ENCODE peak calls at places on chromosomes 5 and 9, in four cellular contexts. One of them, this sample, is unnamed.

GRCh38 chr5:55821731-55822512 is 29.2 kb upstream of the IL31RA start:
- DNase-seq in ovary: no peak
- DNase-seq in stomach: peak; percentile 35
- DNase-seq in tibial nerve: no peak
- DNase-seq in this sample: no peak

GRCh38 chr5:126471875-126472537 is 48.8 kb downstream of the GRAMD2B start:
- DNase-seq in ovary: no peak
- DNase-seq in tibial nerve: no peak
- DNase-seq in stomach: no peak
- DNase-seq in this sample: no peak

GRCh38 chr9:97220894-97221477 is 86.5 kb upstream of the CCDC180 start:
- DNase-seq in tibial nerve: no peak
- DNase-seq in stomach: no peak
- DNase-seq in ovary: no peak
- DNase-seq in this sample: no peak

GRCh38 chr5:173693670-173694069 is 77.2 kb upstream of the BOD1 start:
- DNase-seq in stomach: peak; percentile 55
- DNase-seq in tibial nerve: no peak
- DNase-seq in ovary: no peak
- DNase-seq in this sample: no peak

GRCh38 chr9:93127395-93127911 is 6.6 kb downstream of the NINJ1 start:
- DNase-seq in stomach: no peak
- DNase-seq in ovary: no peak
- DNase-seq in tibial nerve: peak; percentile 9
- DNase-seq in this sample: peak; percentile 72

GRCh38 chr9:2466703-2467102 is 154.9 kb upstream of the VLDLR start:
- DNase-seq in tibial nerve: no peak
- DNase-seq in ovary: no peak
- DNase-seq in stomach: no peak
- DNase-seq in this sample: no peak

GRCh38 chr9:16367605-16368424 is 502.7 kb downstream of the BNC2 start:
- DNase-seq in stomach: no peak
- DNase-seq in ovary: no peak
- DNase-seq in tibial nerve: no peak
- DNase-seq in this sample: no peak

GRCh38 chr5:37776826-37777225 is 63.0 kb downstream of the GDNF start:
- DNase-seq in ovary: no peak
- DNase-seq in stomach: no peak
- DNase-seq in tibial nerve: no peak
- DNase-seq in this sample: peak; percentile 90

GRCh38 chr5:69189162-69190086 is at the start of gene CENPH:
- DNase-seq in ovary: peak; percentile 92
- DNase-seq in tibial nerve: peak; percentile 72
- DNase-seq in stomach: peak; percentile 88
- DNase-seq in this sample: peak; percentile 93

GRCh38 chr5:146027746-146028145 is 77.6 kb downstream of the PLAC8L1 start:
- DNase-seq in stomach: peak; percentile 71
- DNase-seq in tibial nerve: no peak
- DNase-seq in ovary: no peak
- DNase-seq in this sample: no peak

GRCh38 chr5:180121799-180122198 is 50.2 kb upstream of the RNF130 start:
- DNase-seq in tibial nerve: no peak
- DNase-seq in stomach: no peak
- DNase-seq in ovary: no peak
- DNase-seq in this sample: no peak

GRCh38 chr9:127953768-127954505 is 16.3 kb upstream of the DPM2 start:
- DNase-seq in stomach: no peak
- DNase-seq in ovary: no peak
- DNase-seq in tibial nerve: no peak
- DNase-seq in this sample: no peak

GRCh38 chr9:92405770-92406169 is 1.4 kb upstream of the OGN start:
- DNase-seq in stomach: no peak
- DNase-seq in tibial nerve: no peak
- DNase-seq in ovary: no peak
- DNase-seq in this sample: no peak

GRCh38 chr9:91082709-91083108 is 279.0 kb downstream of the AUH start:
- DNase-seq in tibial nerve: no peak
- DNase-seq in stomach: no peak
- DNase-seq in ovary: no peak
- DNase-seq in this sample: no peak

GRCh38 chr9:123349691-123350480 is 6.1 kb upstream of the CRB2 start:
- DNase-seq in stomach: peak; percentile 47
- DNase-seq in tibial nerve: no peak
- DNase-seq in ovary: peak; percentile 52
- DNase-seq in this sample: no peak

GRCh38 chr9:28921857-28922500 is 1348.7 kb upstream of the C9orf72 start:
- DNase-seq in tibial nerve: no peak
- DNase-seq in ovary: no peak
- DNase-seq in stomach: no peak
- DNase-seq in this sample: no peak

GRCh38 chr9:123048748-123049147 is 15.3 kb downstream of the GPR21 start:
- DNase-seq in ovary: no peak
- DNase-seq in stomach: no peak
- DNase-seq in tibial nerve: no peak
- DNase-seq in this sample: no peak

GRCh38 chr5:173823721-173824567 is 64.2 kb upstream of the CPEB4 start:
- DNase-seq in tibial nerve: no peak
- DNase-seq in stomach: peak; percentile 64
- DNase-seq in ovary: peak; percentile 23
- DNase-seq in this sample: no peak

GRCh38 chr9:133821606-133822438 is 83.7 kb upstream of the SARDH start:
- DNase-seq in ovary: no peak
- DNase-seq in tibial nerve: no peak
- DNase-seq in stomach: no peak
- DNase-seq in this sample: no peak

GRCh38 chr5:154465169-154465568 is 12.9 kb downstream of the HAND1 start:
- DNase-seq in stomach: no peak
- DNase-seq in ovary: no peak
- DNase-seq in tibial nerve: no peak
- DNase-seq in this sample: no peak

GRCh38 chr5:135203593-135204036 is 169.6 kb upstream of the PITX1 start:
- DNase-seq in stomach: no peak
- DNase-seq in tibial nerve: no peak
- DNase-seq in ovary: no peak
- DNase-seq in this sample: no peak

GRCh38 chr9:98045234-98046160 is 11.0 kb upstream of the NANS start:
- DNase-seq in tibial nerve: no peak
- DNase-seq in stomach: no peak
- DNase-seq in ovary: no peak
- DNase-seq in this sample: no peak

GRCh38 chr5:170337055-170337454 is 39.5 kb upstream of the LCP2 start:
- DNase-seq in stomach: no peak
- DNase-seq in ovary: no peak
- DNase-seq in tibial nerve: no peak
- DNase-seq in this sample: no peak

GRCh38 chr5:124252094-124252750 is 494.2 kb downstream of the ZNF608 start:
- DNase-seq in ovary: no peak
- DNase-seq in stomach: no peak
- DNase-seq in tibial nerve: no peak
- DNase-seq in this sample: no peak

GRCh38 chr9:129737479-129738269 is 15.2 kb downstream of the PTGES start:
- DNase-seq in tibial nerve: peak; percentile 80
- DNase-seq in ovary: peak; percentile 87
- DNase-seq in stomach: peak; percentile 92
- DNase-seq in this sample: peak; percentile 92
- H3K27ac ChIP-seq in tibial nerve: no peak overlapping the region
- H3K27ac ChIP-seq in ovary: peak overlapping the region; percentile 44
- H3K27ac ChIP-seq in stomach: peak overlapping the region; percentile 72
- H3K27ac ChIP-seq in this sample: peak overlapping the region; percentile 76

GRCh38 chr5:9263656-9264055 is 282.2 kb downstream of the SEMA5A start:
- DNase-seq in tibial nerve: no peak
- DNase-seq in ovary: no peak
- DNase-seq in stomach: no peak
- DNase-seq in this sample: no peak
- TF ChIP-seq EP300 in tibial nerve: no peak
- TF ChIP-seq EP300 in ovary: no peak
- TF ChIP-seq EP300 in stomach: no peak
- TF ChIP-seq EP300 in this sample: no peak

GRCh38 chr5:132087661-132088060 is 14.1 kb downstream of the CSF2 start:
- DNase-seq in stomach: no peak
- DNase-seq in tibial nerve: no peak
- DNase-seq in ovary: no peak
- DNase-seq in this sample: peak; percentile 36

GRCh38 chr5:132087176-132087575 is 13.6 kb downstream of the CSF2 start:
- DNase-seq in stomach: no peak
- DNase-seq in ovary: no peak
- DNase-seq in tibial nerve: no peak
- DNase-seq in this sample: no peak

GRCh38 chr5:132089363-132089762 is 15.8 kb downstream of the CSF2 start:
- DNase-seq in stomach: no peak
- DNase-seq in tibial nerve: no peak
- DNase-seq in ovary: no peak
- DNase-seq in this sample: no peak

GRCh38 chr5:132093310-132093709 is 19.7 kb downstream of the CSF2 start:
- DNase-seq in stomach: no peak
- DNase-seq in tibial nerve: no peak
- DNase-seq in ovary: no peak
- DNase-seq in this sample: no peak

DNA sequence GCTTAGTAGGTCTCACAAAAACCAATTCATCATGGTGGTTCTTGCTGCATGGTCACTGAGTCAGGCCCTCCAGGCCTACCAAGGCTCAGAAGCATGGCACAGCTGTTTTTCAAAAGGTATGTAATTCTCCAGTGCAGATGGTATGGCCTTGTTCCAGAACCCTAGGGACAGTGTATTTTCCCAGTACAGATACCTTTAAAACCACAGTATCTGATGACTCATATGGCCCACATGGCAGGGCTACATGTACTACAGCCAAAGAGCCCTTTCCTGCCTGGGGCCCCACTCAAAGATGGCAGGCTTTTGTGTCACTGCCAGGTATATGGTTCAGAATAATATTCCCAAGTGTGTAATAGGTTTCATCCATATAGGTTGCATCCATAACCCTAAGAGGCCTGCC is 16.5 kb downstream of the CSF2 start:
- DNase-seq in ovary: no peak
- DNase-seq in stomach: no peak
- DNase-seq in tibial nerve: no peak
- DNase-seq in this sample: no peak
- H3K27ac ChIP-seq in ovary: no peak overlapping the region
- H3K27ac ChIP-seq in stomach: no peak overlapping the region
- H3K27ac ChIP-seq in tibial nerve: no peak overlapping the region
- H3K27ac ChIP-seq in this sample: no peak overlapping the region

DNA sequence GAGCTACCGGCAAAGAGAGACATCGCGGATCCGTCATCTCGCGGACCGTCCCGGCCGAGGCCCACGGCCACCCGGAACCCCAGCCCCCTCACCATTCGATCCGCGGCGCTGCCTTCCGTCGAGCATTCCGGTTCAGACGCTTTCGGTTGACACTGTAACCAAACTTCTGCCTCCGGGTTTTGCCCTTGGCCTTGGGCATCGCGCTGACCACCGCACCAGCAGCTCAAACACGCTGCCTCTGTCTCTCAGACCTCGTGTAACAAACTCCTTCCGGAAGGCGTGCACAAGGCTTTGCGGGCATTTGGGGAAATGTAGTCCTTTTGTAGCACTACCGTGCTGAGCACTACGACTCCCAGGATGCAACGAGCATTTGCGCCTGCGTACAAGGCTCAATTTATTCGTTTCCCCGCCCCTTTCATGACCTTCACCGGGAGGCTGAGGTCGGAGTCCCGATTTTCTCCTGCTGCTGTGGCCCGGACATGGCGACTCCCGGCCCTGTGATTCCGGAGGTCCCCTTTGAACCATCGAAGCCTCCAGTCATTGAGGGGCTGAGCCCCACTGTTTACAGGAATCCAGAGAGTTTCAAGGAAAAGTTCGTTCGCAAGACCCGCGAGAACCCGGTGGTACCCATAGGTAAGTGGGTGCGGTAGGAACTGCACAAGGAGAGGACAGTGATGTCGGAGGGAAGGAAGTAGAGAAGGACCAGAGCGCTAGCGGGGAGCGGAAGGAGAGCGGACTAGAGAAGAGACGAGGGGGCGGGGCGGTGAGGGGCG is at the start of the genes HIGD2A and NOP16:
- DNase-seq in tibial nerve: peak; percentile 99
- DNase-seq in ovary: peak; percentile 100
- DNase-seq in stomach: peak; percentile 99
- DNase-seq in this sample: peak; percentile 100
- TF ChIP-seq EP300 in tibial nerve: peak; percentile 94
- TF ChIP-seq EP300 in ovary: no peak
- TF ChIP-seq EP300 in stomach: no peak
- TF ChIP-seq EP300 in this sample: no peak

GRCh38 chr5:148828461-148829247 is 2.2 kb downstream of the ADRB2 start:
- DNase-seq in ovary: no peak
- DNase-seq in stomach: no peak
- DNase-seq in tibial nerve: no peak
- DNase-seq in this sample: no peak
- H3K27ac ChIP-seq in ovary: no peak overlapping the region
- H3K27ac ChIP-seq in stomach: no peak overlapping the region
- H3K27ac ChIP-seq in tibial nerve: no peak overlapping the region
- H3K27ac ChIP-seq in this sample: peak overlapping the region; percentile 85

GRCh38 chr5:57735754-57736153 is 253.1 kb upstream of the ACTBL2 start:
- DNase-seq in stomach: no peak
- DNase-seq in tibial nerve: no peak
- DNase-seq in ovary: no peak
- DNase-seq in this sample: no peak
- TF ChIP-seq EP300 in stomach: no peak
- TF ChIP-seq EP300 in tibial nerve: no peak
- TF ChIP-seq EP300 in ovary: no peak
- TF ChIP-seq EP300 in this sample: no peak

DNA sequence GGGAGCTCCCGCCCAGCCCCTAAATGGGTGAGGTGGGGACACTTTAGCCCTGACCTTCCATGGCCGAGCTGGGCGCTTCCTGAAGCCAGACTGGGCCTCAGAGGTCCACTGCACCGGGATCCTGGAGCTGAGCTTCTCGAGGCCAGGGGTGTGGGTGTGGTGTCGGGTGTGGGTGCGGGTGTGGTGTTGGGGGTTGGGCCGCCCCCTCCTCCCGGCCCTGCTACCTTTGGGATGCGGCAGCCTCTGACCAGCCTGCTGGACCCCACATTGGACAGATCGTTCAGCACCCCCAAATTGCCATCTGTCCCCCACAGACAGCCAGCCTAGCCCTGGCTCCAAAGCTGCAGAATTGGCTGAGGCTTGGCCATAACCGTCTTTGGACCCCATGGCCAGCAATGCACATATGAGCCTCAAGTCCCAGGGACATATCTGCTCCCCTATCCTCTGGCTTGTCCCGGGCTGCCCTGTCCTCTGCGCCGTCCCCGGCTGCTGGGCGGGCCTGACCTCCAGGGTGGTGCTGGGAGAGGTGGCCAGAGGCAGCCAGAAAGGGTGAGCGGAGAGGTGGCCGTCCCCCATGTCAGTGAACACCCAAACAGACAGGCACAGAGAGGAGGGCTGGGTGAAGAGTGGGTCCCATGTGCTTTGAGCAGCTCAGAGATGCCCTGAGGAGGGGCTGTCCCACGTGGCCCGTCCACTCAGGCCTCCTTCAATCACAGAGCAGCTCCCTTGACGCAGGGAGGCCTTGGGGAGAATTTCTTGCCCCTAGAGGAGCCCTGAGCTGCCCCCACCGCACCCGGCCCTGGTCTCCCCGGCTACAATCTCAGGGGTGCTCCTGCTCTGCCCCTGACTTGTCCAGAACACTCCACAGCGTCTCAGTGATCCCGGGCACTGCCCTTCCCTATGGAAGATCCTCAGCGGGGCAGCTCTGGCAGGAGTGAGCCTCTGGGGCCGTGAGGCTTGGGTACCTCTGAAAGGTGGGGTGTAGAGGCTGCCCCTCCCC is 3.4 kb upstream of the PTGDS start:
- DNase-seq in tibial nerve: no peak
- DNase-seq in stomach: no peak
- DNase-seq in ovary: no peak
- DNase-seq in this sample: no peak
- H3K27ac ChIP-seq in tibial nerve: no peak overlapping the region
- H3K27ac ChIP-seq in stomach: no peak overlapping the region
- H3K27ac ChIP-seq in ovary: no peak overlapping the region
- H3K27ac ChIP-seq in this sample: no peak overlapping the region